ENCODE peak calls at places on chromosomes 16 and 17, in five cellular contexts. S, R, T, J and F are unnamed samples.

GRCh38 chr17:36777118-36777517 is 160.2 kb upstream of the LHX1 start:
- DNase-seq in S (peak; percentile 50), R (no peak), T (no peak), J (no peak), F (no peak)

GRCh38 chr17:48561894-48562810 is 16.0 kb downstream of the HOXB4 start:
- DNase-seq in S (peak; percentile 62), R (no peak), T (no peak), J (no peak), F (no peak)

GRCh38 chr17:50184057-50184456 is 17.4 kb downstream of the COL1A1 start:
- DNase-seq in S (peak; percentile 33), R (no peak), T (no peak), J (no peak), F (no peak)

GRCh38 chr17:60128171-60128859 is 21.5 kb upstream of the CA4 start:
- DNase-seq in S (no peak), R (peak; percentile 4), T (no peak), J (peak; percentile 14), F (no peak)

GRCh38 chr16:88264641-88265285 is 118.0 kb upstream of the ZNF469 start:
- DNase-seq in S (peak; percentile 81), R (peak; percentile 99), T (peak; percentile 94), J (peak; percentile 88), F (no peak)

GRCh38 chr17:82845163-82845807 is 5.5 kb upstream of the ZNF750 start:
- DNase-seq in S (no peak), R (peak; percentile 70), T (no peak), J (peak; percentile 83), F (no peak)

GRCh38 chr16:72271841-72272240 is 99.9 kb upstream of the PMFBP1 start:
- DNase-seq in S (no peak), R (no peak), T (no peak), J (no peak), F (no peak)

GRCh38 chr17:63496663-63497400 is 20.0 kb downstream of the ACE start:
- DNase-seq in S (no peak), R (no peak), T (no peak), J (no peak), F (no peak)

GRCh38 chr16:58503166-58503862 is 3.4 kb downstream of the NDRG4 start:
- DNase-seq in S (no peak), R (peak; percentile 50), T (no peak), J (peak; percentile 58), F (no peak)

GRCh38 chr16:31350275-31351005 is 4.5 kb upstream of the ITGAX start:
- DNase-seq in S (no peak), R (no peak), T (no peak), J (no peak), F (no peak)

GRCh38 chr17:67358612-67359011 is 7.8 kb downstream of the PSMD12 start:
- DNase-seq in S (no peak), R (no peak), T (no peak), J (no peak), F (no peak)

GRCh38 chr17:67362173-67362572 is 4.2 kb downstream of the PSMD12 start:
- DNase-seq in S (no peak), R (no peak), T (no peak), J (no peak), F (no peak)

GRCh38 chr17:67364847-67365761 is 1.3 kb downstream of the PSMD12 start:
- DNase-seq in S (no peak), R (no peak), T (no peak), J (no peak), F (no peak)

GRCh38 chr17:67359960-67360817 is 6.2 kb downstream of the PSMD12 start:
- DNase-seq in S (peak; percentile 48), R (no peak), T (no peak), J (no peak), F (no peak)

DNA sequence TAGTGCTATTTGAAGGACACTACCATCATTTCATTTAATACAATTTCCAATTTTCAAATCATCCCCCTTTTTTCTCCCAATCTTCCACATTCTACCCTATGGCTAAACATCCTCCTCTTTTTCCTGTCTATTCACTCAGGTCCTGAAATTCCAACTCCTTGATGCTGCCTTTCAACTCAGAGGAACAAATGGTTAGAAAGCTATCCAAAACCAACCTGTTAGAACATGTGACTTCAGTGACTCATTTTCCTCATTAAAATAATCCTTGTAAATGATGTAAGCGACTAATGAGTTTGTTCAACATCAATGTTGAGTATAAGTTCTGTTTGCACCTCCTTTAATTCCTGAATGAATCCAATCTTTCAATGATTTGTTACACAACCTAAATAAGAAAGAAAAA is 5.5 kb downstream of the PSMD12 start:
- DNase-seq in S (no peak), R (no peak), T (no peak), J (no peak), F (no peak)
- H3K36me3 ChIP-seq in S (peaks cover 85% of the 10 kb centered on the region), R (peaks cover 4% of the 10 kb centered on the region), T (peaks cover 40% of the 10 kb centered on the region), J (peaks cover 33% of the 10 kb centered on the region), F (peaks cover 16% of the 10 kb centered on the region)

DNA sequence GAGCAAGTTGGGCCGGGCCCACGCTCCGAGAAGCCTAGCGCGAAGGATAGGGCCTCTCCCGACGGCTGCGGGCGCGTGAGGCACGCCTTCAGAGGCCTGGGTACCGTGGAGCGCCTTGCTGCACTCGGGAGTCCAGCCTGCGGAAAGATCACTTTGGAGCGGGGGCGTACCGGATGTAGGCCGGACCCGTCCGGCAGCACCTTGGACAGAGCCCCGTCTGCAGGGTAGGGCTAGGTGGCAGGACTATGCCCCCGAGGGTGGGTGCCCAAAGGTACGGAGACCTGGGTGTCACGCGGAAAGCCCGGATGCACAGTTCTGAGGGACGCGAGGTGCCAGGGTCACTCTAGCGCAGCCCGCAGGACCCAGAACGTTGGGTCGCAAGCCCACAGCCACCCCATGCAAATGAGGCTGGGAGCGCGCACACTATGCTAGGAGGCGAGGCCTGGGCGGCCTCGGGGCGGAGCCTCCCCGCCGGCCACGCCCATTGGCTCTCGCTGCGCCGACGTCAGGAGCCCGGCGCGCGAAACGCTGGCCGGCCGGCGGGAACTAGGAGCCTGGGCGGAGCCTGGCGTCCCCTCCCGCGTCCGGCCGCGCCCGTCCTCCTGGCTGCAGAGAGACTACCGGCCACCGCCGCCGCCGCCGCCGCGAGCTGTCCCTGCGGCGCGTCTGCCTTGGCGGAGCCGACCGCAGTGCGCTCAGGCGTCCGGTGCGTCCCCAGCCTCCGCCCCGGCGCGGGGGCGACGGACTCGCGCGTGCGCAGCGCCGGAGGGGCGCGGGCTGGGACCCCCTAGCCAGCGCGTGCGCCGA is at the start of gene PAQR4:
- DNase-seq in S (peak; percentile 84), R (peak; percentile 89), T (peak; percentile 92), J (peak; percentile 96), F (no peak)
- TF ChIP-seq POLR2A in S (peak; percentile 70), R (no peak), T (no peak), J (no peak), F (no peak)

GRCh38 chr17:59108400-59109102 is 1.9 kb upstream of the TRIM37 start:
- DNase-seq in S (no peak), R (no peak), T (no peak), J (no peak), F (no peak)
- TF ChIP-seq POLR2AphosphoS5 in S (no peak), R (no peak), T (no peak), J (no peak), F (no peak)

GRCh38 chr17:80473701-80474100 is 2.7 kb downstream of the NPTX1 start:
- DNase-seq in S (no peak), R (no peak), T (no peak), J (no peak), F (no peak)
- H3K36me3 ChIP-seq in S (no peaks in the 10 kb centered on the region), R (no peaks in the 10 kb centered on the region), T (peaks cover 25% of the 10 kb centered on the region), J (no peaks in the 10 kb centered on the region), F (no peaks in the 10 kb centered on the region)

GRCh38 chr16:15876503-15876902 is 11.9 kb downstream of the CEP20 start:
- DNase-seq in S (no peak), R (no peak), T (no peak), J (no peak), F (no peak)

GRCh38 chr16:15874745-15875314 is 13.6 kb downstream of the CEP20 start:
- DNase-seq in S (peak; percentile 23), R (peak; percentile 83), T (peak; percentile 59), J (no peak), F (no peak)

GRCh38 chr16:15879255-15879804 is 9.1 kb downstream of the CEP20 start:
- DNase-seq in S (peak; percentile 47), R (no peak), T (no peak), J (no peak), F (no peak)

GRCh38 chr16:15873737-15874136 is 14.7 kb downstream of the CEP20 start:
- DNase-seq in S (no peak), R (no peak), T (no peak), J (no peak), F (no peak)
- TF ChIP-seq POLR2A in S (no peak), R (no peak), T (no peak), J (no peak), F (no peak)